ENCODE peak calls at places on chromosomes 12 and 14, in seven cellular contexts. I is NCI-H774, C is AG20443, B is left cardiac atrium, M is GM06990, L is HT-29, S is anterior cingulate cortex. Q is an unnamed sample.

GRCh38 chr14:80940146-80940545 is 1.4 kb downstream of the CEP128 start:
- DNase-seq in C (no peak), I (no peak), L (no peak), S (no peak), B (no peak), M (no peak), Q (no peak)

GRCh38 chr12:112795582-112795981 is 4.0 kb downstream of the RPH3A start:
- DNase-seq in C (no peak), S (no peak), I (no peak), M (no peak), B (no peak), L (no peak), Q (no peak)

GRCh38 chr12:110266980-110267620 is 13.9 kb upstream of the ATP2A2 start:
- DNase-seq in L (peak; percentile 49), C (peak; percentile 73), M (no peak), S (no peak), B (peak; percentile 64), I (peak; percentile 29), Q (peak; percentile 35)

GRCh38 chr14:69586420-69586819 is 11.7 kb upstream of the CCDC177 start:
- DNase-seq in B (no peak), I (no peak), M (no peak), C (peak; percentile 29), L (no peak), S (no peak), Q (no peak)

GRCh38 chr12:709631-710030 is 42.7 kb upstream of the WNK1 start:
- DNase-seq in C (no peak), M (no peak), B (no peak), S (no peak), I (no peak), L (no peak), Q (no peak)

GRCh38 chr14:45838597-45838996 is 585.6 kb upstream of the MIS18BP1 start:
- DNase-seq in L (no peak), I (no peak), M (no peak), C (no peak), S (no peak), B (no peak), Q (peak; percentile 37)

GRCh38 chr12:121805800-121806555 is 2.2 kb downstream of the SETD1B start:
- DNase-seq in B (peak; percentile 19), C (no peak), M (no peak), S (no peak), I (no peak), L (peak; percentile 53), Q (no peak)

GRCh38 chr12:52655720-52656124 is 3.7 kb upstream of the KRT2 start:
- DNase-seq in B (no peak), L (no peak), M (no peak), C (no peak), S (no peak), I (no peak), Q (peak; percentile 72)

GRCh38 chr14:79363291-79363690 is 848.0 kb downstream of the DIO2 start:
- DNase-seq in B (no peak), M (no peak), I (no peak), C (no peak), L (no peak), S (no peak), Q (no peak)

GRCh38 chr12:84738481-84738972 is 174.1 kb downstream of the SLC6A15 start:
- DNase-seq in L (no peak), S (no peak), C (peak; percentile 19), I (no peak), B (no peak), M (no peak), Q (peak; percentile 91)

GRCh38 chr12:41418586-41418985 is 230.5 kb downstream of the PDZRN4 start:
- DNase-seq in M (no peak), L (no peak), B (no peak), C (no peak), I (no peak), S (no peak), Q (no peak)

GRCh38 chr14:97267509-97267908 is 470.3 kb downstream of the VRK1 start:
- DNase-seq in L (no peak), M (no peak), S (no peak), C (no peak), B (no peak), I (no peak), Q (no peak)

GRCh38 chr14:94952097-94952496 is 182.2 kb upstream of the GSC start:
- DNase-seq in B (no peak), I (no peak), C (no peak), S (no peak), M (no peak), L (no peak), Q (no peak)

GRCh38 chr12:68304626-68305025 is 27.5 kb downstream of the MDM1 start:
- DNase-seq in I (no peak), M (no peak), B (no peak), S (no peak), L (no peak), C (no peak), Q (peak; percentile 26)

GRCh38 chr14:101876539-101876938 is 87.8 kb upstream of the DYNC1H1 start:
- DNase-seq in C (peak; percentile 33), S (peak; percentile 36), L (no peak), M (peak; percentile 76), I (peak; percentile 6), B (peak; percentile 75), Q (no peak)

GRCh38 chr12:132226604-132227003 is 82.3 kb downstream of the NOC4L start:
- DNase-seq in B (no peak), M (no peak), C (no peak), L (no peak), S (no peak), I (no peak), Q (no peak)

GRCh38 chr14:33717866-33718265 is 233.0 kb downstream of the EGLN3 start:
- DNase-seq in C (no peak), B (no peak), L (no peak), S (no peak), M (no peak), I (no peak), Q (peak; percentile 74)

GRCh38 chr14:51954657-51955056 is 34.7 kb upstream of the RTRAF start:
- DNase-seq in S (no peak), I (peak; percentile 5), M (no peak), L (no peak), C (no peak), B (no peak), Q (no peak)

GRCh38 chr14:56216631-56217379 is 98.6 kb downstream of the PELI2 start:
- DNase-seq in C (no peak), B (peak; percentile 78), M (no peak), L (no peak), S (peak; percentile 65), I (peak; percentile 30), Q (peak; percentile 17)

GRCh38 chr12:71478277-71478676 is 38.7 kb downstream of the LGR5 start:
- DNase-seq in S (no peak), I (no peak), L (no peak), B (no peak), C (no peak), M (no peak), Q (no peak)

GRCh38 chr12:2395352-2395977 is 342.7 kb downstream of the CACNA1C start:
- DNase-seq in I (peak; percentile 13), C (peak; percentile 56), B (peak; percentile 45), L (peak; percentile 71), S (no peak), M (no peak), Q (no peak)

GRCh38 chr12:42090899-42091298 is 53.8 kb downstream of the GXYLT1 start:
- DNase-seq in L (no peak), B (no peak), I (no peak), C (peak; percentile 28), S (no peak), M (no peak), Q (peak; percentile 33)

GRCh38 chr14:33986804-33987203 is 35.9 kb upstream of the EGLN3 start:
- DNase-seq in L (peak; percentile 55), I (no peak), C (peak; percentile 70), B (no peak), S (no peak), M (no peak), Q (peak; percentile 86)

GRCh38 chr14:103311171-103311997 is 22.7 kb upstream of the EIF5 start:
- DNase-seq in S (no peak), C (no peak), M (no peak), I (no peak), B (no peak), L (no peak), Q (no peak)

GRCh38 chr12:54984602-54985376 is at the start of gene TESPA1:
- DNase-seq in M (peak; percentile 75), I (no peak), B (peak; percentile 63), L (no peak), C (no peak), S (no peak), Q (no peak)

GRCh38 chr12:113003631-113004030 is 25.3 kb downstream of the OAS2 start:
- DNase-seq in L (no peak), S (no peak), I (no peak), C (no peak), B (no peak), M (no peak), Q (no peak)

GRCh38 chr14:58106446-58106845 is 45.6 kb downstream of the ARMH4 start:
- DNase-seq in B (no peak), C (no peak), L (no peak), M (no peak), S (no peak), I (no peak), Q (no peak)

GRCh38 chr12:5908251-5908650 is 36.8 kb downstream of the ANO2 start:
- DNase-seq in I (no peak), B (no peak), L (no peak), S (no peak), M (no peak), C (no peak), Q (no peak)

GRCh38 chr12:54612216-54612750 is 22.4 kb downstream of the LACRT start:
- DNase-seq in S (no peak), B (no peak), I (no peak), L (no peak), M (no peak), C (no peak), Q (no peak)

GRCh38 chr12:120972870-120973543 is 5.3 kb upstream of the HNF1A start:
- DNase-seq in I (peak; percentile 63), B (no peak), L (no peak), M (no peak), S (no peak), C (no peak), Q (no peak)

GRCh38 chr14:106843951-106844483 is 1317.6 kb downstream of the TMEM121 start:
- DNase-seq in I (no peak), M (peak; percentile 42), L (peak; percentile 65), B (no peak), S (no peak), C (peak; percentile 22), Q (no peak)

GRCh38 chr12:96770239-96770780 is 136.7 kb upstream of the NEDD1 start:
- DNase-seq in M (no peak), C (no peak), L (no peak), I (peak; percentile 22), S (no peak), B (no peak), Q (peak; percentile 6)

GRCh38 chr14:31545328-31545727 is 15.9 kb upstream of the NUBPL start:
- DNase-seq in C (no peak), L (no peak), M (no peak), I (no peak), B (no peak), S (no peak), Q (no peak)

GRCh38 chr12:120687570-120688289 is 781 bp downstream of the MLEC start:
- DNase-seq in I (no peak), M (no peak), L (peak; percentile 62), C (peak; percentile 41), B (peak; percentile 41), S (no peak), Q (no peak)

GRCh38 chr12:62166525-62166924 is 93.7 kb upstream of the USP15 start:
- DNase-seq in B (no peak), C (peak; percentile 46), M (no peak), S (no peak), I (no peak), L (no peak), Q (no peak)

GRCh38 chr14:101819251-101819990 is 57.9 kb downstream of the PPP2R5C start:
- DNase-seq in M (no peak), S (no peak), B (no peak), C (no peak), I (no peak), L (no peak), Q (no peak)

GRCh38 chr12:62700091-62700490 is 233.5 kb downstream of the MON2 start:
- DNase-seq in M (no peak), L (no peak), I (no peak), S (no peak), C (no peak), B (no peak), Q (no peak)

GRCh38 chr14:67420102-67420739 is 8.3 kb upstream of the PLEK2 start:
- DNase-seq in C (no peak), M (no peak), S (no peak), B (no peak), L (peak; percentile 37), I (no peak), Q (no peak)

Q was measured in epithelial cell of esophagus.